ENCODE peak calls at places on chromosomes 1 and 21, in four cellular contexts. C, B, S and T are unnamed samples.

GRCh38 chr21:42918291-42918690 is 7.1 kb downstream of the ERVH48-1 start:
- DNase-seq in C (no peak), S (no peak), B (no peak), T (no peak)

GRCh38 chr1:119919241-119919640 is 22.9 kb upstream of the ADAM30 start:
- DNase-seq in S (no peak), C (no peak), B (no peak), T (no peak)

GRCh38 chr1:24384251-24385090 is 29.1 kb downstream of the STPG1 start:
- DNase-seq in C (no peak), S (peak), B (no peak), T (peak)

GRCh38 chr21:35265170-35265877 is 216.2 kb upstream of the RUNX1 start:
- DNase-seq in S (no peak), B (no peak), C (no peak), T (no peak)

GRCh38 chr1:157105988-157106812 is 6.6 kb upstream of the ETV3L start:
- DNase-seq in S (peak), B (peak), C (no peak), T (no peak)

GRCh38 chr1:198359024-198359653 is 181.3 kb downstream of the ATP6V1G3 start:
- DNase-seq in B (no peak), C (no peak), S (peak), T (no peak)

GRCh38 chr21:36709030-36709867 is 10.3 kb downstream of the SIM2 start:
- DNase-seq in S (no peak), B (no peak), C (no peak), T (no peak)

GRCh38 chr1:57494679-57495078 is 70.8 kb upstream of the DAB1 start:
- DNase-seq in S (no peak), C (no peak), B (no peak), T (no peak)

GRCh38 chr21:39562791-39563770 is 49.7 kb upstream of the B3GALT5 start:
- DNase-seq in S (no peak), B (peak), C (no peak), T (no peak)

GRCh38 chr1:64692911-64693310 is 52.0 kb upstream of the RAVER2 start:
- DNase-seq in S (no peak), B (no peak), C (no peak), T (no peak)

GRCh38 chr1:220825819-220826551 is 39.3 kb downstream of the MTARC1 start:
- DNase-seq in B (no peak), S (no peak), C (no peak), T (no peak)

GRCh38 chr1:58155418-58156123 is 391.0 kb downstream of the OMA1 start:
- DNase-seq in S (no peak), C (no peak), B (no peak), T (no peak)

GRCh38 chr1:224901087-224901486 is 28.4 kb upstream of the DNAH14 start:
- DNase-seq in S (no peak), C (no peak), B (no peak), T (no peak)

GRCh38 chr1:34803770-34804169 is 11.0 kb downstream of the GJA4 start:
- DNase-seq in B (no peak), S (no peak), C (no peak), T (no peak)

GRCh38 chr1:27306892-27307850 is 14.8 kb upstream of the TMEM222 start:
- DNase-seq in B (no peak), C (no peak), S (no peak), T (no peak)

GRCh38 chr1:31054349-31054748 is 11.2 kb downstream of the PUM1 start:
- DNase-seq in S (peak), B (no peak), C (no peak), T (no peak)

GRCh38 chr1:50747394-50747793 is 212.7 kb downstream of the FAF1 start:
- DNase-seq in B (no peak), C (no peak), S (no peak), T (no peak)

GRCh38 chr1:180953791-180954721 is 41.4 kb downstream of the KIAA1614 start:
- DNase-seq in B (peak), S (peak), C (peak), T (peak)

GRCh38 chr1:243712890-243713425 is 137.1 kb downstream of the AKT3 start:
- DNase-seq in S (no peak), B (no peak), C (no peak), T (no peak)

GRCh38 chr1:235622933-235623790 is 26.4 kb downstream of the GNG4 start:
- DNase-seq in S (no peak), B (no peak), C (no peak), T (no peak)

GRCh38 chr1:240417317-240417716 is 194.6 kb downstream of the GREM2 start:
- DNase-seq in C (no peak), B (no peak), S (no peak), T (no peak)

GRCh38 chr1:1144122-1144842 is 28.4 kb upstream of the C1orf159 start:
- DNase-seq in B (no peak), C (no peak), S (no peak), T (peak)

GRCh38 chr1:16048573-16049189 is 5.1 kb downstream of the CLCNKB start:
- DNase-seq in C (peak), S (peak), B (peak), T (peak)

GRCh38 chr21:42160111-42160949 is 58.6 kb upstream of the ABCG1 start:
- DNase-seq in C (no peak), S (no peak), B (no peak), T (no peak)

GRCh38 chr1:106233511-106233910 is 823.0 kb upstream of the PRMT6 start:
- DNase-seq in C (no peak), S (no peak), B (no peak), T (no peak)

GRCh38 chr1:202689082-202689481 is 21.2 kb downstream of the SYT2 start:
- DNase-seq in S (no peak), B (no peak), C (no peak), T (no peak)

GRCh38 chr1:155794605-155795265 is 62.3 kb downstream of the GON4L start:
- DNase-seq in B (no peak), S (no peak), C (no peak), T (no peak)

GRCh38 chr1:177077006-177077405 is 87.5 kb downstream of the ASTN1 start:
- DNase-seq in B (no peak), C (no peak), S (no peak), T (no peak)

GRCh38 chr21:36762636-36763035 is 63.7 kb downstream of the SIM2 start:
- DNase-seq in C (no peak), S (no peak), B (no peak), T (no peak)

GRCh38 chr1:153231363-153231762 is 14.0 kb downstream of the PRR9 start:
- DNase-seq in S (no peak), B (no peak), C (no peak), T (no peak)

GRCh38 chr1:158564608-158565007 is 5.8 kb downstream of the OR6P1 start:
- DNase-seq in S (no peak), C (no peak), B (no peak), T (no peak)

GRCh38 chr1:115426271-115426771 is 88.3 kb upstream of the NGF start:
- DNase-seq in S (no peak), B (peak), C (peak), T (no peak)

GRCh38 chr1:90831910-90832309 is 114.8 kb upstream of the BARHL2 start:
- DNase-seq in C (no peak), S (no peak), B (no peak), T (no peak)

GRCh38 chr1:212488436-212489283 is 55.9 kb downstream of the NENF start:
- DNase-seq in S (peak), C (peak), B (peak), T (no peak)

GRCh38 chr1:113670650-113671049 is 88.6 kb downstream of the PHTF1 start:
- DNase-seq in S (no peak), C (no peak), B (no peak), T (no peak)

GRCh38 chr1:33985166-33985565 is 121.3 kb downstream of the HMGB4 start:
- DNase-seq in C (no peak), S (peak), B (no peak), T (no peak)

GRCh38 chr1:152398812-152399698 is 15.0 kb downstream of the CRNN start:
- DNase-seq in S (no peak), B (peak), C (no peak), T (no peak)